ENCODE peak calls at places on chromosome 22, in four cellular contexts. L is brain pericyte, U is NCI-H1092, H is pancreas. V is an unnamed sample.

GRCh38 chr22:49518436-49518970 is 309.2 kb downstream of the BRD1 start:
- DNase-seq in H (no peak), L (no peak), U (no peak), V (no peak)

GRCh38 chr22:33873186-33873585 is 47.1 kb downstream of the LARGE1 start:
- DNase-seq in U (no peak), H (no peak), L (no peak), V (no peak)

GRCh38 chr22:47126344-47126811 is 363.9 kb downstream of the TBC1D22A start:
- DNase-seq in H (no peak), L (no peak), U (no peak), V (no peak)

GRCh38 chr22:49847751-49848689 is 5.6 kb upstream of the ZBED4 start:
- DNase-seq in H (no peak), U (no peak), L (no peak), V (no peak)

GRCh38 chr22:35311551-35311999 is 11.9 kb downstream of the TOM1 start:
- DNase-seq in H (no peak), L (no peak), U (no peak), V (peak; percentile 38)

GRCh38 chr22:32852346-32853251 is 51.1 kb downstream of the TIMP3 start:
- DNase-seq in H (no peak), L (peak; percentile 32), U (no peak), V (no peak)

GRCh38 chr22:40247976-40248375 is 70.3 kb downstream of the TNRC6B start:
- DNase-seq in U (no peak), L (no peak), H (no peak), V (no peak)

GRCh38 chr22:50722716-50723428 is 15.1 kb upstream of the ACR start:
- DNase-seq in H (no peak), U (no peak), L (no peak), V (no peak)

GRCh38 chr22:47781427-47782111 is 1019.1 kb downstream of the TBC1D22A start:
- DNase-seq in H (no peak), L (no peak), U (no peak), V (no peak)

GRCh38 chr22:19873138-19873959 is 18.7 kb upstream of the GNB1L start:
- DNase-seq in H (no peak), L (no peak), U (no peak), V (peak; percentile 43)

GRCh38 chr22:45448431-45448830 is 34.9 kb downstream of the RIBC2 start:
- DNase-seq in U (no peak), L (no peak), H (no peak), V (no peak)

GRCh38 chr22:21832291-21833290 is 34.9 kb downstream of the MAPK1 start:
- DNase-seq in L (no peak), H (no peak), U (no peak), V (no peak)

GRCh38 chr22:28013611-28014010 is 94.6 kb upstream of the PITPNB start:
- DNase-seq in U (no peak), L (no peak), H (no peak), V (no peak)

GRCh38 chr22:44384981-44385610 is 72.3 kb upstream of the SHISAL1 start:
- DNase-seq in L (no peak), H (no peak), U (no peak), V (no peak)